ENCODE peak calls at places on chromosome 4, in eight cellular contexts. R, Q, X, J, M, T, W and P are unnamed samples.

GRCh38 chr4:113080050-113080449 is 30.6 kb downstream of the ANK2 start:
- DNase-seq in R (peak), M (no peak), X (no peak), J (peak), W (no peak), Q (no peak), T (peak), P (no peak)

GRCh38 chr4:2402453-2402852 is 16.0 kb downstream of the ZFYVE28 start:
- DNase-seq in R (no peak), T (no peak), W (no peak), J (no peak), M (no peak), X (no peak), Q (no peak), P (no peak)

GRCh38 chr4:40811886-40812857 is 62.4 kb downstream of the NSUN7 start:
- DNase-seq in T (no peak), M (no peak), W (no peak), J (peak), R (no peak), Q (no peak), X (no peak), P (no peak)

GRCh38 chr4:139050436-139050835 is 34.9 kb downstream of the NOCT start:
- DNase-seq in R (no peak), X (no peak), M (no peak), T (no peak), Q (no peak), J (no peak), W (no peak), P (no peak)

GRCh38 chr4:177566691-177567090 is 124.5 kb upstream of the AGA start:
- DNase-seq in J (no peak), X (no peak), M (no peak), Q (no peak), R (no peak), W (no peak), T (no peak), P (no peak)

GRCh38 chr4:23384741-23385140 is 505.1 kb downstream of the PPARGC1A start:
- DNase-seq in J (peak), R (no peak), M (no peak), W (no peak), T (no peak), Q (no peak), X (no peak), P (no peak)

GRCh38 chr4:26858035-26858918 is 2.4 kb upstream of the STIM2 start:
- DNase-seq in J (no peak), Q (no peak), M (no peak), R (no peak), T (no peak), W (no peak), X (no peak), P (no peak)

GRCh38 chr4:43089730-43090129 is 197.2 kb downstream of the GRXCR1 start:
- DNase-seq in X (no peak), Q (no peak), J (no peak), M (no peak), R (no peak), W (no peak), T (no peak), P (no peak)

GRCh38 chr4:112593438-112594133 is 43.1 kb downstream of the ZGRF1 start:
- DNase-seq in M (no peak), W (no peak), Q (no peak), X (no peak), J (no peak), T (no peak), R (no peak), P (peak)

GRCh38 chr4:127131527-127131926 is 501.2 kb upstream of the INTU start:
- DNase-seq in W (no peak), T (no peak), X (no peak), M (no peak), R (no peak), Q (no peak), J (no peak), P (no peak)

GRCh38 chr4:184588893-184589292 is 60.4 kb downstream of the CASP3 start:
- DNase-seq in R (no peak), X (no peak), W (no peak), M (no peak), T (no peak), Q (no peak), J (peak), P (no peak)

GRCh38 chr4:121243476-121243875 is 79.4 kb upstream of the TNIP3 start:
- DNase-seq in R (no peak), J (no peak), M (no peak), X (no peak), T (no peak), Q (no peak), W (no peak), P (no peak)

GRCh38 chr4:10371121-10371520 is 86.1 kb downstream of the ZNF518B start:
- DNase-seq in R (no peak), Q (no peak), W (no peak), J (no peak), T (no peak), M (no peak), X (no peak), P (no peak)

GRCh38 chr4:186627226-186627865 is 72.0 kb upstream of the MTNR1A start:
- DNase-seq in M (no peak), T (no peak), J (peak), Q (no peak), R (no peak), X (no peak), W (no peak), P (no peak)

GRCh38 chr4:85756938-85757337 is 282.0 kb downstream of the ARHGAP24 start:
- DNase-seq in R (peak), M (no peak), T (no peak), X (no peak), Q (peak), W (no peak), J (peak), P (peak)
- TF ChIP-seq CTCF in R (peak), M (no peak), T (peak), X (no peak), Q (peak), W (peak), J (peak), P (peak)

GRCh38 chr4:165493359-165493758 is 114.6 kb downstream of the CPE start:
- DNase-seq in X (peak), W (peak), Q (peak), R (peak), M (peak), T (peak), J (peak), P (peak)
- TF ChIP-seq CTCF in X (peak), W (peak), Q (peak), R (peak), M (peak), T (peak), J (peak), P (peak)

DNA sequence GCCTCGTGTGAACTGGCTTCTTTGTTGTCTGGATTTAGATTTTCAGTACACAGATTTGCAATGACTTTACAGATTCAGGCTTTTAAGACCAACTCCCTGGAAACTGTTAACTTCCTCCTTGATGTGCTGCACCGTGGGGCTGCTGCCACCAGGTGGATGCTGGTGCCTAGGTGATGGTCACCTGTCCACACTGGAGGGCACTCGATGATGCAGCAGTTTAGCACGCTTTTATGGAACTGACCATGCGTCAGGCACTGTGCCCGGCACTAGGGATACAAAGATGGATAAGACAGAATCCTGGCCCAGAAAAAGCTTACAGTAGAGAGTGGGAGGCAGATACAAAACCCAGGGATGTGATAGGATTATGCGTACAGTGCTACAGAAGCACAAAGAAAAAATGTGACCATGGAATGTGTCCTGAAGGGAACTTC is 180.7 kb downstream of the CEP135 start:
- DNase-seq in R (peak), X (no peak), T (peak), M (peak), J (no peak), W (no peak), Q (peak), P (no peak)
- TF ChIP-seq CTCF in R (peak), X (no peak), T (no peak), M (peak), J (peak), W (no peak), Q (peak), P (peak)

GRCh38 chr4:13966241-13967195 is 339.0 kb upstream of the BOD1L1 start:
- DNase-seq in Q (no peak), R (no peak), W (no peak), J (peak), T (no peak), M (no peak), X (no peak), P (no peak)
- TF ChIP-seq CTCF in Q (no peak), R (no peak), W (no peak), J (no peak), T (no peak), M (no peak), X (no peak), P (no peak)

GRCh38 chr4:156963419-156963818 is 8.2 kb downstream of the PDGFC start:
- DNase-seq in T (no peak), R (no peak), X (no peak), W (no peak), M (no peak), Q (no peak), J (no peak), P (no peak)

GRCh38 chr4:156961241-156962068 is 10.1 kb downstream of the PDGFC start:
- DNase-seq in X (no peak), R (peak), Q (no peak), W (no peak), T (no peak), J (no peak), M (no peak), P (no peak)

GRCh38 chr4:156959298-156959702 is 12.3 kb downstream of the PDGFC start:
- DNase-seq in T (no peak), M (no peak), R (no peak), X (no peak), W (no peak), J (peak), Q (no peak), P (no peak)

GRCh38 chr4:156962551-156962974 is 9.0 kb downstream of the PDGFC start:
- DNase-seq in W (no peak), Q (no peak), M (no peak), J (peak), R (peak), T (no peak), X (no peak), P (no peak)

DNA sequence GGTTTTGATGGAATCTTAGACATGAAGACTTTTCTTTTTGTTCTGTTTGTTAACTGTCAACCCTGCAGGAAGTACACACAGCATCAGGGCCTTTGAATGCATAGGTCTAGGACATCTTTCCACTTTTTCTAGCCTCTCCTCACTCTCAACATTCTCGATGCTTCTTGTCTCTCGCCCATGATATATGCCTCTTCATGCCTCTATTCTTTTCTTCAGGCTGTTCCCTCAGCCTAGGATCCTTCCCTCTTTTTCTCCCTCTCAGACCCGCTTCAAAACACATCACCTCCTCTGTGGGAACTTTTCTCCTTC is 9.6 kb downstream of the PDGFC start:
- DNase-seq in W (no peak), M (no peak), J (no peak), R (no peak), Q (no peak), X (no peak), T (no peak), P (no peak)
- TF ChIP-seq CTCF in W (no peak), M (no peak), J (no peak), R (no peak), Q (no peak), X (no peak), T (no peak), P (no peak)

GRCh38 chr4:98148856-98149255 is 5.6 kb upstream of the STPG2 start:
- DNase-seq in M (no peak), T (no peak), J (no peak), Q (no peak), W (no peak), X (no peak), R (no peak), P (no peak)

GRCh38 chr4:98151145-98151929 is 8.1 kb upstream of the STPG2 start:
- DNase-seq in T (no peak), R (no peak), Q (no peak), W (no peak), X (no peak), J (no peak), M (no peak), P (no peak)

GRCh38 chr4:98150092-98150761 is 7.0 kb upstream of the STPG2 start:
- DNase-seq in J (peak), X (no peak), Q (no peak), T (no peak), R (no peak), W (no peak), M (no peak), P (no peak)
- TF ChIP-seq CTCF in J (no peak), X (no peak), Q (peak), T (no peak), R (peak), W (peak), M (peak), P (no peak)

GRCh38 chr4:5399790-5400421 is 308.5 kb downstream of the EVC2 start:
- DNase-seq in M (no peak), X (no peak), T (peak), Q (peak), W (no peak), J (peak), R (peak), P (peak)
- TF ChIP-seq CTCF in M (peak), X (peak), T (peak), Q (peak), W (peak), J (peak), R (peak), P (peak)

GRCh38 chr4:36399762-36400353 is 118.4 kb downstream of the DTHD1 start:
- DNase-seq in J (peak), R (peak), X (no peak), M (peak), Q (no peak), T (no peak), W (no peak), P (peak)
- TF ChIP-seq CTCF in J (peak), R (peak), X (peak), M (peak), Q (peak), T (peak), W (peak), P (peak)